ENCODE peak calls at places on chromosomes 6 and 20, in ten cellular contexts. M is testis, F is A549, L is IMR-90, J is stomach, Q is HCT116, N is heart left ventricle, Z is esophagus squamous epithelium, V is uterus, G is spleen. B is an unnamed sample.

GRCh38 chr20:63060057-63060991 is 53.6 kb upstream of the BHLHE23 start:
- DNase-seq in L (peak; percentile 22), Z (no peak), M (no peak), V (no peak), N (no peak), J (no peak), Q (no peak), F (no peak), G (peak; percentile 58), B (peak; percentile 68)

GRCh38 chr20:47790032-47790965 is 5.0 kb upstream of the SULF2 start:
- DNase-seq in V (peak; percentile 69), F (no peak), N (no peak), J (no peak), G (peak; percentile 2), M (no peak), Q (no peak), Z (no peak), L (peak; percentile 70), B (no peak)

GRCh38 chr6:44022671-44023352 is 104.4 kb downstream of the MRPL14 start:
- DNase-seq in F (no peak), M (no peak), N (no peak), G (peak; percentile 40), L (no peak), Q (no peak), Z (no peak), V (no peak), J (no peak), B (peak; percentile 44)

GRCh38 chr6:124962617-124963415 is 579 bp downstream of the RNF217 start:
- DNase-seq in N (peak; percentile 48), M (peak; percentile 68), Q (no peak), V (peak; percentile 32), F (peak; percentile 18), Z (no peak), L (peak; percentile 35), G (peak; percentile 85), J (peak; percentile 40), B (no peak)

GRCh38 chr6:154590770-154591169 is 80.3 kb upstream of the CNKSR3 start:
- DNase-seq in F (no peak), V (no peak), G (no peak), L (no peak), M (no peak), J (peak; percentile 55), Q (no peak), N (no peak), Z (no peak), B (no peak)

GRCh38 chr6:105019285-105019684 is 62.4 kb downstream of the LIN28B start:
- DNase-seq in Q (no peak), M (no peak), J (no peak), L (no peak), F (no peak), V (no peak), Z (no peak), N (no peak), G (no peak), B (no peak)

GRCh38 chr6:31738048-31738979 is 1.5 kb upstream of the MSH5 start:
- DNase-seq in V (peak; percentile 52), F (peak; percentile 59), G (peak; percentile 90), Z (no peak), L (peak; percentile 89), Q (no peak), J (peak; percentile 89), N (peak; percentile 56), M (peak; percentile 75), B (no peak)

GRCh38 chr20:50267041-50267865 is 76.6 kb downstream of the CEBPB start:
- DNase-seq in Z (no peak), V (no peak), N (no peak), L (peak; percentile 36), J (peak; percentile 91), Q (peak; percentile 67), M (peak; percentile 89), G (no peak), F (peak; percentile 78), B (peak; percentile 91)

GRCh38 chr6:12289655-12290489 is at the start of gene EDN1:
- DNase-seq in J (peak; percentile 85), Q (peak; percentile 69), N (peak; percentile 80), V (peak; percentile 50), G (peak; percentile 92), F (peak; percentile 70), L (peak; percentile 84), Z (no peak), M (peak; percentile 82), B (peak; percentile 84)

GRCh38 chr6:156886409-156886808 is 109.2 kb downstream of the ARID1B start:
- DNase-seq in J (peak; percentile 52), Z (no peak), Q (no peak), G (no peak), L (no peak), F (no peak), N (peak; percentile 45), V (no peak), M (peak; percentile 39), B (no peak)

GRCh38 chr6:133012774-133013173 is 198.4 kb downstream of the RPS12 start:
- DNase-seq in Z (no peak), F (no peak), V (no peak), J (no peak), Q (no peak), L (no peak), M (no peak), N (no peak), G (no peak), B (no peak)

GRCh38 chr20:49603209-49603627 is 35.3 kb upstream of the PTGIS start:
- DNase-seq in G (no peak), Q (no peak), L (peak; percentile 45), M (no peak), Z (no peak), J (no peak), N (no peak), F (no peak), V (peak; percentile 69), B (no peak)

GRCh38 chr20:44211177-44212039 is 837 bp upstream of the OSER1 start:
- DNase-seq in Z (no peak), L (peak; percentile 48), N (no peak), M (no peak), Q (no peak), F (no peak), J (no peak), G (peak; percentile 80), V (peak; percentile 28), B (no peak)

GRCh38 chr6:23498013-23498412 is 628.0 kb upstream of the NRSN1 start:
- DNase-seq in G (no peak), J (no peak), F (no peak), Z (no peak), Q (no peak), V (no peak), L (peak; percentile 60), M (no peak), N (no peak), B (no peak)

DNA sequence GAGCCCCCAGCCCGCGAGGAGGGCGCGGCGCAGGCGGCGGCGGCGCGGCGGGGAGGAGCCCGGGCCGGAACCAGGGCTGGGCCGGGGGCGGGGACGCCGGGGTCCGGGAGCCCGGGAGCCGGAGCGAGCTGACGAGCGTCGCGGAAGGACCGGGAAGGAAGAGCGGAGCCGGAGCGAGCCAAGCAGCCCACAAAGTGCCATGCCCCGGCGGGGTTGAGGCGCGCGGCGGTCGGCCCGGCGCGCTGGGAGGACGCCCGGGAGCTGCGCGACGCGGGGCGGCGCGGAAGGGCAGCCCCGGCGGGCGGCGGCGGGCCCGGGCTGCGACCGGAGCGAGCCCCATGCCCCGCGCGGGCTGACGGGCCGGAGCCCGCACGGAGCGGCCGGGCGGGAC is 289 bp downstream of the FOXP4 start:
- DNase-seq in N (no peak), G (no peak), L (no peak), J (no peak), F (no peak), M (no peak), V (no peak), Z (no peak), Q (no peak), B (no peak)
- TF ChIP-seq POLR2A in N (no peak), G (no peak), L (peak; percentile 31), J (no peak), F (peak; percentile 17), M (no peak), V (no peak), Z (peak; percentile 41), Q (no peak), B (no peak)

DNA sequence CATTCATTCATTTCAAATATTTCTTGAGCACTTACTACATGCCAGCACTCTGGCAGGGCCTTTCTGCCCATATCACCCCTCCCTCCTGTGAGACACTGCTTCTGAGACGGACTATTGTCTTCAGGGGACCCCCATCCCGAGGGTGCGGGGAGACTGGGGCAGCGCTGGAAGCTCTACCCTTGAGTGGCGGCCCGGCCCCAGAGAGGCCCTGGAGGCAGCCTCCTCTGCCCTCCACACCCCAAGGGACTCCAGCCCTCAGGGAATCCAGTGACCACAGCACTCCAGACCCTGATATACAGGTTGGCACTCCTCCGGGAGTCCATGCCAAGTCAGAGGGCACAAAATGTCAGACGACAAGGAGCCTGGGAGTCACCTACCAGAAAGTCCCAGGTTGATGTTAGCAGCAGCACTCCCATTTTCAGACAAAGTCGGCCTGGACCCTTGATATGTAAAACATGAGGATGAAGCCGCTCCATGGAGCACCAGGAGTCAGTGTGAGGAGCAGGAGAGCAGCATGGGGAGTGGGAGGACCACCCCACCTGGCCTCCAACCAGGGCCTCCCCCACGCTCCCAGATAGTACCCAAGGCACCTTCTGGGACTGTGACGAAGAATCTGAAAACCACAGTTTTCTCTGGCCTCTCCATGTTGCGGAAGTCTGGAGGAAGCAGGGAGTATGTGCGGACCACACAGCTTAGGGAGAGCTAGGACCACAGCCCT is 20.7 kb downstream of the TFEB start:
- DNase-seq in M (no peak), N (peak; percentile 66), V (no peak), G (no peak), Q (no peak), Z (no peak), F (no peak), J (no peak), L (no peak), B (no peak)
- H3K4me1 ChIP-seq in M (peaks cover 32% of the 10 kb centered on the region), N (peaks cover 86% of the 10 kb centered on the region), V (no peaks in the 10 kb centered on the region), G (peaks cover 23% of the 10 kb centered on the region), Q (peaks cover 41% of the 10 kb centered on the region), Z (peaks cover 92% of the 10 kb centered on the region), F (peaks cover 66% of the 10 kb centered on the region), J (peaks cover 86% of the 10 kb centered on the region), L (peaks cover 23% of the 10 kb centered on the region), B (peaks cover 80% of the 10 kb centered on the region)

DNA sequence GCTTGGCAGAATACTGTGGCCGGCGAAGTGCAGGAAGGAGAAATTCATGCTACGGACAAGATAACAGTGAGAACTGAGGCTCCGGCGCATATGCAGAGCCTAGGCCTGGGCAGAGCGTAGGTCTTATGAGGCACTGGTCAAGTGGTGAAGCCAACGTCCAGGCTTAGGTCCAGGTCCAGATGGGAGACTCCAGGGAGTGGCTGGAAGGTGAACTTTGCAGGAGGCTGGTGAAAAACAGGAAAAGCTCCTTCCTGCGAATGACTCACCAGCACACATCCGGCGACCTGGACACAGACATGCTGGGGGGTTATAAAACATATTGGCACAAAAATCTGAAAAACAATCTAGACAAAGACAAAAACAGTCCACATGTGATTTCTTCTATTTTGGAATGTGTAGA is 15.4 kb downstream of the C6orf141 start:
- DNase-seq in V (peak; percentile 25), Q (no peak), L (no peak), Z (no peak), G (no peak), J (no peak), M (no peak), F (no peak), N (no peak), B (no peak)
- TF ChIP-seq POLR2A in V (no peak), Q (no peak), L (no peak), Z (no peak), G (no peak), J (no peak), M (no peak), F (no peak), N (no peak), B (no peak)

DNA sequence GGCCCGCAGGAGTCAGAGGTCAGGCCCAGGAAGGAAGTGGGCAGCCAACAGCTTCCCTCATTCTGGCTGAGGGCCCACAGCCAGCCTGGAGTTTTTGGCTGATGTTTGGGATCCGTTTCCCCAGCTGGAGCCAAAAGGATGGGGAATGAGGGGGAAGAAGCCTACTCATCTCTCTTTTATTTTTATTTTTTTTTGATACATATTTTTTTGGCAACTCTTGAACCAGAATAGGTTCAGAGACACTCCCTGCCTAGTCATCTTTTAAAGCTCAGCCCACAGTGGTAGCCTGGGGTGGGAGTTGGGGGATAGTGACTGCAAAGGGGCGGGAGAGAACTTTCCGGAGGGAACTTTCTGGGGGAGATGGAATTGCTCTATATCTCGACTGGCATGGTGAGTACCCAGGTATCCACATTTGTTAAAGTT is 54.3 kb upstream of the MLN start:
- DNase-seq in Q (no peak), Z (no peak), V (no peak), F (no peak), J (no peak), L (no peak), G (no peak), N (no peak), M (no peak), B (no peak)
- H3K4me1 ChIP-seq in Q (no peaks in the 10 kb centered on the region), Z (peaks cover 34% of the 10 kb centered on the region), V (no peaks in the 10 kb centered on the region), F (no peaks in the 10 kb centered on the region), J (peaks cover 11% of the 10 kb centered on the region), L (no peaks in the 10 kb centered on the region), G (peaks cover 36% of the 10 kb centered on the region), N (no peaks in the 10 kb centered on the region), M (no peaks in the 10 kb centered on the region), B (peaks cover 28% of the 10 kb centered on the region)

B was measured in suprapubic skin.